ENCODE peak calls at places on chromosomes 11 and 22, in nine cellular contexts. B, U, I, C, L, H, Z, Y and N are unnamed samples.

GRCh38 chr11:16179668-16180067 is 176.7 kb downstream of the SOX6 start:
- DNase-seq in B (no peak), U (no peak), I (peak; percentile 29), C (no peak), L (no peak), H (no peak), Z (peak; percentile 7), Y (no peak), N (no peak)

GRCh38 chr22:31347251-31348008 is 1.3 kb upstream of the PATZ1 start:
- DNase-seq in B (peak; percentile 74), U (peak; percentile 73), I (peak; percentile 78), C (no peak), L (peak; percentile 80), H (peak; percentile 78), Z (peak; percentile 62), Y (peak; percentile 76), N (peak; percentile 73)

GRCh38 chr22:49953680-49954344 is 6.8 kb upstream of the PIM3 start:
- DNase-seq in B (no peak), U (no peak), I (no peak), C (no peak), L (no peak), H (no peak), Z (no peak), Y (peak; percentile 42), N (no peak)

GRCh38 chr22:45216133-45217003 is 24.3 kb downstream of the KIAA0930 start:
- DNase-seq in B (no peak), U (peak; percentile 91), I (peak; percentile 39), C (no peak), L (peak; percentile 76), H (peak; percentile 21), Z (peak; percentile 98), Y (peak; percentile 79), N (peak; percentile 50)

GRCh38 chr11:134498326-134499139 is 86.5 kb upstream of the B3GAT1 start:
- DNase-seq in B (no peak), U (no peak), I (no peak), C (no peak), L (no peak), H (no peak), Z (no peak), Y (no peak), N (no peak)

GRCh38 chr11:69339916-69340565 is 46.1 kb downstream of the MYEOV start:
- DNase-seq in B (peak; percentile 20), U (no peak), I (no peak), C (no peak), L (no peak), H (no peak), Z (no peak), Y (no peak), N (no peak)

GRCh38 chr22:31940506-31940905 is 3.8 kb upstream of the YWHAH start:
- DNase-seq in B (no peak), U (no peak), I (no peak), C (no peak), L (no peak), H (no peak), Z (no peak), Y (no peak), N (no peak)

GRCh38 chr11:115803341-115803740 is 299.1 kb upstream of the CADM1 start:
- DNase-seq in B (no peak), U (no peak), I (no peak), C (no peak), L (no peak), H (no peak), Z (no peak), Y (no peak), N (no peak)

GRCh38 chr11:69914286-69915150 is 95.3 kb upstream of the FGF3 start:
- DNase-seq in B (no peak), U (no peak), I (no peak), C (no peak), L (no peak), H (peak; percentile 7), Z (no peak), Y (no peak), N (no peak)

GRCh38 chr11:12845739-12846358 is 163.3 kb upstream of the RASSF10 start:
- DNase-seq in B (no peak), U (peak; percentile 80), I (no peak), C (no peak), L (peak; percentile 72), H (peak; percentile 60), Z (peak; percentile 78), Y (peak; percentile 82), N (peak; percentile 35)

GRCh38 chr11:57426439-57426753 is 525 bp downstream of the SLC43A3 start:
- DNase-seq in B (peak; percentile 35), U (no peak), I (no peak), C (no peak), L (no peak), H (no peak), Z (no peak), Y (peak; percentile 48), N (no peak)

GRCh38 chr22:33493476-33494205 is 426.6 kb downstream of the LARGE1 start:
- DNase-seq in B (no peak), U (no peak), I (no peak), C (no peak), L (no peak), H (no peak), Z (no peak), Y (no peak), N (no peak)

GRCh38 chr22:35434061-35434750 is 34.3 kb downstream of the MCM5 start:
- DNase-seq in B (no peak), U (no peak), I (peak; percentile 32), C (no peak), L (no peak), H (no peak), Z (no peak), Y (no peak), N (no peak)

GRCh38 chr22:35430897-35431322 is 31.0 kb downstream of the MCM5 start:
- DNase-seq in B (peak; percentile 71), U (peak; percentile 82), I (peak; percentile 90), C (peak; percentile 35), L (peak; percentile 84), H (peak; percentile 92), Z (peak; percentile 96), Y (peak; percentile 90), N (peak; percentile 95)

GRCh38 chr22:35432226-35432905 is 32.4 kb downstream of the MCM5 start:
- DNase-seq in B (no peak), U (no peak), I (no peak), C (no peak), L (no peak), H (no peak), Z (no peak), Y (no peak), N (no peak)

GRCh38 chr22:35435201-35435712 is 35.3 kb downstream of the MCM5 start:
- DNase-seq in B (no peak), U (no peak), I (no peak), C (no peak), L (no peak), H (no peak), Z (no peak), Y (no peak), N (no peak)

GRCh38 chr22:35431483-35432205 is 31.7 kb downstream of the MCM5 start:
- DNase-seq in B (no peak), U (no peak), I (no peak), C (no peak), L (no peak), H (no peak), Z (no peak), Y (no peak), N (no peak)
- TF ChIP-seq CTCF in B (no peak), U (peak; percentile 20), I (peak; percentile 32), C (no peak), L (no peak), H (peak; percentile 16), Z (peak; percentile 25), Y (no peak), N (no peak)

GRCh38 chr11:95545116-95545875 is 244.3 kb downstream of the FAM76B start:
- DNase-seq in B (no peak), U (no peak), I (no peak), C (no peak), L (no peak), H (peak; percentile 14), Z (no peak), Y (no peak), N (no peak)
- TF ChIP-seq CTCF in B (no peak), U (no peak), I (peak; percentile 4), C (peak; percentile 40), L (no peak), H (peak; percentile 42), Z (peak; percentile 10), Y (no peak), N (no peak)

GRCh38 chr11:65574963-65575567 is 788 bp upstream of the EHBP1L1 start:
- DNase-seq in B (no peak), U (peak; percentile 24), I (peak; percentile 34), C (no peak), L (no peak), H (no peak), Z (no peak), Y (peak; percentile 79), N (no peak)

GRCh38 chr11:65572356-65573043 is at the start of gene FAM89B:
- DNase-seq in B (peak; percentile 94), U (peak; percentile 84), I (peak; percentile 83), C (no peak), L (peak; percentile 91), H (peak; percentile 84), Z (peak; percentile 77), Y (peak; percentile 92), N (peak; percentile 86)

GRCh38 chr11:65571940-65572339 is 398 bp upstream of the FAM89B start:
- DNase-seq in B (no peak), U (peak; percentile 48), I (peak; percentile 54), C (no peak), L (peak; percentile 86), H (peak; percentile 46), Z (peak; percentile 44), Y (peak; percentile 58), N (no peak)

GRCh38 chr11:65574147-65574962 is 1.5 kb upstream of the EHBP1L1 start:
- DNase-seq in B (peak; percentile 93), U (peak; percentile 95), I (peak; percentile 95), C (no peak), L (peak; percentile 94), H (peak; percentile 83), Z (peak; percentile 95), Y (peak; percentile 86), N (peak; percentile 89)

GRCh38 chr11:65573391-65574146 is 1.2 kb downstream of the FAM89B start:
- DNase-seq in B (no peak), U (no peak), I (no peak), C (no peak), L (no peak), H (no peak), Z (no peak), Y (peak; percentile 52), N (no peak)
- TF ChIP-seq CTCF in B (no peak), U (no peak), I (no peak), C (no peak), L (no peak), H (no peak), Z (no peak), Y (no peak), N (no peak)

GRCh38 chr11:63643205-63643604 is 28.0 kb downstream of the ATL3 start:
- DNase-seq in B (no peak), U (no peak), I (no peak), C (no peak), L (no peak), H (no peak), Z (no peak), Y (peak; percentile 68), N (no peak)

GRCh38 chr11:63635762-63636465 is 21.7 kb upstream of the PLAAT3 start:
- DNase-seq in B (peak; percentile 76), U (peak; percentile 71), I (peak; percentile 68), C (no peak), L (peak; percentile 83), H (peak; percentile 43), Z (peak; percentile 63), Y (peak; percentile 69), N (peak; percentile 73)

GRCh38 chr11:63639195-63639832 is 25.1 kb upstream of the PLAAT3 start:
- DNase-seq in B (no peak), U (peak; percentile 58), I (peak; percentile 55), C (no peak), L (no peak), H (no peak), Z (peak; percentile 27), Y (no peak), N (no peak)

GRCh38 chr11:63641727-63642126 is 27.5 kb upstream of the PLAAT3 start:
- DNase-seq in B (no peak), U (peak; percentile 48), I (peak; percentile 11), C (no peak), L (no peak), H (no peak), Z (peak; percentile 10), Y (no peak), N (no peak)
- TF ChIP-seq CTCF in B (no peak), U (peak; percentile 14), I (no peak), C (no peak), L (no peak), H (no peak), Z (no peak), Y (no peak), N (no peak)